ENCODE peak calls at places on chromosomes 4 and X, in nine cellular contexts. J is GM23338, N is HCT116, A is A549, O is SK-N-SH, X is HepG2, R is K562, E is GM12878, W is HL-60. P is an unnamed sample.

GRCh38 chrX:152220612-152221011 is 82.2 kb upstream of the MAGEA10 start:
- DNase-seq in N (no peak), O (no peak), A (no peak), J (no peak), W (no peak), R (no peak), E (no peak), X (no peak), P (no peak)

GRCh38 chrX:151177141-151178027 is 1.0 kb downstream of the GPR50 start:
- DNase-seq in E (no peak), X (no peak), J (peak), R (no peak), W (no peak), N (no peak), A (no peak), O (no peak), P (no peak)

GRCh38 chrX:38282044-38282443 is 45.3 kb downstream of the RPGR start:
- DNase-seq in A (no peak), X (no peak), O (no peak), E (no peak), W (no peak), J (peak), R (no peak), N (no peak), P (no peak)

GRCh38 chr4:74618659-74619058 is 173.7 kb downstream of the AREG start:
- DNase-seq in N (no peak), J (no peak), O (no peak), R (no peak), E (no peak), W (no peak), A (peak), X (no peak), P (no peak)

GRCh38 chr4:89619230-89619962 is 217.6 kb downstream of the SNCA start:
- DNase-seq in N (no peak), W (no peak), X (no peak), J (no peak), R (no peak), O (no peak), A (no peak), E (no peak), P (no peak)

GRCh38 chr4:85367815-85368214 is 107.1 kb upstream of the ARHGAP24 start:
- DNase-seq in R (no peak), X (no peak), J (peak), N (no peak), E (no peak), O (no peak), A (no peak), W (no peak), P (no peak)

GRCh38 chr4:9861561-9861960 is 80.1 kb downstream of the DRD5 start:
- DNase-seq in W (no peak), R (no peak), O (no peak), X (no peak), E (no peak), A (no peak), N (no peak), J (no peak), P (no peak)

GRCh38 chrX:143669395-143669794 is 33.5 kb upstream of the SLITRK4 start:
- DNase-seq in E (no peak), N (no peak), X (no peak), W (no peak), O (no peak), A (no peak), R (no peak), J (peak), P (no peak)

GRCh38 chrX:103417933-103418332 is 41.6 kb downstream of the BEX3 start:
- DNase-seq in X (no peak), E (no peak), N (no peak), A (no peak), W (no peak), J (no peak), R (no peak), O (no peak), P (no peak)

GRCh38 chrX:151178746-151179145 is 2.4 kb downstream of the GPR50 start:
- DNase-seq in E (no peak), O (no peak), J (no peak), N (no peak), X (no peak), A (no peak), R (no peak), W (no peak), P (no peak)

GRCh38 chr4:121209171-121209570 is 45.0 kb upstream of the TNIP3 start:
- DNase-seq in A (no peak), W (no peak), E (no peak), O (no peak), X (no peak), J (no peak), R (no peak), N (no peak), P (no peak)

GRCh38 chrX:2502668-2503519 is 2.1 kb upstream of the DHRSX start:
- DNase-seq in W (no peak), R (no peak), N (no peak), A (peak), E (no peak), X (no peak), J (no peak), O (no peak), P (no peak)

GRCh38 chr4:53591372-53591892 is at the start of gene LNX1:
- DNase-seq in O (no peak), J (peak), R (peak), E (no peak), W (no peak), A (no peak), N (peak), X (no peak), P (no peak)

GRCh38 chrX:769796-770195 is 139.2 kb downstream of the SHOX start:
- DNase-seq in O (no peak), W (no peak), X (no peak), E (no peak), J (peak), N (no peak), R (no peak), A (no peak), P (no peak)

GRCh38 chrX:134619838-134620237 is 38.4 kb downstream of the PLAC1 start:
- DNase-seq in W (no peak), N (no peak), E (no peak), A (no peak), J (no peak), R (no peak), X (no peak), O (no peak), P (peak)

GRCh38 chr4:54898163-54898562 is 227.2 kb downstream of the KDR start:
- DNase-seq in W (no peak), O (no peak), A (no peak), X (no peak), R (no peak), E (no peak), N (no peak), J (no peak), P (no peak)

GRCh38 chr4:112279882-112280315 is 5.8 kb downstream of the TIFA start:
- DNase-seq in O (no peak), X (no peak), J (no peak), W (no peak), R (no peak), N (no peak), E (no peak), A (no peak), P (no peak)

GRCh38 chr4:10949039-10949728 is 264.6 kb upstream of the CLNK start:
- DNase-seq in J (no peak), A (no peak), R (no peak), W (no peak), E (no peak), X (no peak), N (no peak), O (no peak), P (no peak)

GRCh38 chr4:20487852-20488251 is 212.4 kb upstream of the PACRGL start:
- DNase-seq in R (no peak), N (no peak), W (no peak), E (no peak), O (no peak), J (no peak), X (no peak), A (no peak), P (no peak)

GRCh38 chr4:135598151-135598550 is 1396.6 kb upstream of the PABPC4L start:
- DNase-seq in N (no peak), W (no peak), J (no peak), R (no peak), E (no peak), X (no peak), A (no peak), O (no peak), P (no peak)

GRCh38 chrX:40299502-40300118 is 201.9 kb upstream of the BCOR start:
- DNase-seq in O (no peak), E (no peak), J (no peak), A (no peak), N (no peak), X (no peak), R (no peak), W (no peak), P (no peak)

GRCh38 chrX:8245411-8245810 is 74.3 kb upstream of the VCX2 start:
- DNase-seq in W (no peak), R (no peak), X (no peak), N (no peak), A (no peak), J (peak), O (no peak), E (no peak), P (no peak)

GRCh38 chr4:7625073-7625472 is 190.3 kb upstream of the PSAPL1 start:
- DNase-seq in A (no peak), X (no peak), R (no peak), J (no peak), E (no peak), O (no peak), N (no peak), W (no peak), P (no peak)

GRCh38 chr4:72591547-72591946 is 22.5 kb upstream of the ADAMTS3 start:
- DNase-seq in O (peak), W (no peak), N (no peak), X (no peak), A (no peak), J (no peak), E (no peak), R (no peak), P (no peak)

GRCh38 chr4:70903282-70903603 is 1.1 kb downstream of the MOB1B start:
- DNase-seq in A (no peak), X (no peak), E (no peak), R (peak), N (no peak), J (no peak), W (no peak), O (peak), P (no peak)

GRCh38 chr4:139247241-139247640 is 32.8 kb downstream of the MGARP start:
- DNase-seq in A (no peak), N (no peak), E (no peak), R (no peak), O (no peak), J (no peak), W (no peak), X (no peak), P (no peak)

GRCh38 chr4:115234405-115235093 is 121.1 kb upstream of the NDST4 start:
- DNase-seq in A (no peak), X (peak), W (peak), N (peak), J (peak), O (peak), E (peak), R (no peak), P (no peak)

GRCh38 chr4:78020677-78021076 is 36.4 kb upstream of the FRAS1 start:
- DNase-seq in J (no peak), A (no peak), X (peak), N (no peak), E (no peak), W (no peak), O (no peak), R (no peak), P (no peak)

GRCh38 chrX:15515931-15516330 is 15.3 kb downstream of the BMX start:
- DNase-seq in E (no peak), O (no peak), W (no peak), N (no peak), R (peak), J (peak), A (no peak), X (no peak), P (no peak)

GRCh38 chr4:158796370-158797140 is 27.7 kb downstream of the FNIP2 start:
- DNase-seq in E (no peak), W (no peak), N (no peak), X (no peak), O (no peak), A (no peak), J (no peak), R (no peak), P (no peak)

GRCh38 chrX:22690116-22690515 is 309.6 kb upstream of the DDX53 start:
- DNase-seq in N (no peak), X (no peak), O (peak), A (no peak), R (no peak), W (no peak), E (no peak), J (no peak), P (no peak)

GRCh38 chrX:47863187-47863586 is 26.5 kb downstream of the ZNF81 start:
- DNase-seq in O (no peak), E (no peak), X (no peak), J (no peak), W (no peak), A (no peak), N (no peak), R (no peak), P (no peak)

GRCh38 chr4:26144526-26145167 is 176.2 kb upstream of the RBPJ start:
- DNase-seq in O (no peak), E (no peak), N (no peak), A (no peak), W (no peak), J (no peak), X (no peak), R (no peak), P (no peak)

DNA sequence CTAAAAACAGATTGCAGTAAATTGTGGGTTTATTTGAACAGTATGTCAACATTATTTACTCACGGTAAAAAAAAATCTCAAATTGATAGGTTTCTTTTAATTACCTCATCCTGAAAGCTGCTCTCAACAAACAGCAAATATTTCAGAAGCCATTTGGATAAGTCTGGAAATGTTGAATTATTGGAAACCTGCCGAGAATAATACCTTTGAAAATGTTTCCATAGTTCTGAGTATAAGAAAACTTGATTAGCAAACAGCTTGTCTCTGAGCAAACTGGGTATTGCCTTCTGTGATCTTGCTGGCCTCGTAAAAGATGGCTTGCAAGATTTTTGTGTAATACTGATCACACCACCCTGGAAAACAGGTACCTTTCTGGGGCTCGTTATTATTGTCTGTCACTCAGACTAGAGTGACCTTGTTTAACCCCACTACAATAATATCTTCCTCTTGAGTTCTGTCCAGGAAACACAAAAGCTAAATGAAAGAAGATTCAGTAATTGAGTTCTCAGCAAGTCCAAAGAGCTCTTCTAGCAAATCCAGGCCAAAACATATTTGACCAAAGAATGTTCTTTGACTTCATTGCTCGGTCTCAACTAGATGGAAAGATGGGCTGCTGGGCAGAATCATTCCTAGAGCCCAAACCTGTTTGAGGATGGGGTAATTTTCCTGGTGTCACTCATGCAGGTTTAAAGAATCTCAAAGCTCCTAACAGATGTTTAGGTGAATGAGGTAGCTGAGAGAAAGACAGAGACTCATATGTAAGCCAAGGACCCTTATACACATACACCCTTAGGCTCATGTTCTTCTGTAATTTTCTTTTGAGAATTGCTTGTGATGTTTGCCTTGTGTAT is 255.6 kb upstream of the JADE1 start:
- DNase-seq in X (no peak), E (no peak), R (no peak), A (no peak), N (no peak), O (peak), W (no peak), J (no peak), P (no peak)
- TF ChIP-seq REST in X (no peak), E (no peak), R (no peak), A (no peak), N (no peak), O (no peak), W (no peak), J (no peak), P (no peak)

GRCh38 chrX:77597511-77597910 is 150.3 kb downstream of the FGF16 start:
- DNase-seq in W (no peak), O (no peak), R (no peak), X (no peak), E (no peak), J (no peak), N (no peak), A (no peak), P (no peak)

GRCh38 chrX:77595848-77596247 is 148.7 kb downstream of the FGF16 start:
- DNase-seq in O (no peak), E (no peak), J (no peak), R (no peak), X (no peak), A (no peak), N (no peak), W (no peak), P (no peak)

GRCh38 chrX:77597090-77597489 is 149.9 kb downstream of the FGF16 start:
- DNase-seq in O (peak), N (no peak), W (no peak), R (peak), J (peak), E (no peak), A (peak), X (no peak), P (no peak)
- TF ChIP-seq REST in O (no peak), N (no peak), W (no peak), R (no peak), J (no peak), E (no peak), A (no peak), X (no peak), P (no peak)

DNA sequence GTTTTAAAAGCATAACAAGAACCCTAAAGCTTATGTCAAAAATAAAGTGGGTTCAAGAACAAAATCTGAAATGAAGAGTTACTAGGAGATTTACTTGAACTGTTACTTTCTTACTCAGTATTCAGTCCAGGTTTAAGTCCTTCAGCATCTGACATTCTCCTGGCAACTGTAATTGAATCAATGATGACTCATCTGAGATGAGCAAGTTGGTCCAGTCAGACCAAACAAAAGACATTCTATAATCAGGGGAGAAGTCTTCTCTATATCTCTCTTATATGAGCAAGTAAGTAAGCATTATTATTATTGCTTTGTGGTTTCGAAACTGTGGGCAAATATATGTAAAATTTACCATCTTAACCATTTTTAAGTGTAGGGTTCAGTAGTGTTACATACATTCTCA is 34.6 kb downstream of the MAP9 start:
- DNase-seq in A (peak), R (no peak), X (no peak), W (no peak), O (no peak), E (no peak), N (no peak), J (no peak), P (peak)
- TF ChIP-seq REST in A (no peak), R (no peak), X (no peak), W (no peak), O (no peak), E (no peak), N (no peak), J (no peak), P (no peak)

GRCh38 chr4:2296621-2297601 is 35.0 kb upstream of the MXD4 start:
- DNase-seq in R (no peak), E (no peak), J (no peak), X (no peak), O (peak), N (no peak), W (no peak), A (no peak), P (no peak)
- TF ChIP-seq REST in R (no peak), E (no peak), J (no peak), X (no peak), O (no peak), N (no peak), W (no peak), A (no peak), P (no peak)

DNA sequence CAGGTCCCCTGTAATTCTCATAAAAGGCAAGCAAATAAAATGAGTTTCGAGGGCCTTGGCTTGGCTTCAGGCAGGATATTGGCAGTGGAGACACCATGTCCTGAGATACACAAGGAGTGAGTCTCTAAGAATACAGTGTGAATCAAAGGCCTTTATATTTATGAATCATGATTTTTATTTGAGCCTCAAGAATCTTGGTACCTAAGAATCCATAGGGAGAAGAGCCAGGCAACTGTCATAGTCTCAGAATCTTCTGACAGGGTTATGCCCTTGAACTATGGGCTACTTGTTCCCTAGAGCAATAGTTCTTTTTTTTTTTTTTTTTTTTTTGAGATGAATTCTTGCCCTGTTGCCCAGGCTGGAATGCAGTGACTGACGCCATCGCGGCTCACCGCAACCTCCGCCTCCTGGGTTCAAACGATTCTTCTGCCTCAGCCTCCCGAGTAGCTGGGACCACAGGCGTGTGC is 205.4 kb downstream of the LDB2 start:
- DNase-seq in E (no peak), X (no peak), W (no peak), O (no peak), A (no peak), J (no peak), N (no peak), R (no peak), P (no peak)
- TF ChIP-seq REST in E (no peak), X (no peak), W (no peak), O (no peak), A (no peak), J (no peak), N (no peak), R (no peak), P (no peak)

GRCh38 chrX:65679071-65679540 is 11.7 kb downstream of the MSN start:
- DNase-seq in J (no peak), A (no peak), E (no peak), W (no peak), X (no peak), O (no peak), R (no peak), N (no peak), P (peak)

GRCh38 chrX:65674351-65674893 is 7.0 kb downstream of the MSN start:
- DNase-seq in E (no peak), W (no peak), R (no peak), X (no peak), A (no peak), N (no peak), J (no peak), O (no peak), P (no peak)

GRCh38 chrX:65673857-65674350 is 6.5 kb downstream of the MSN start:
- DNase-seq in X (no peak), O (no peak), E (no peak), A (no peak), J (no peak), W (no peak), R (no peak), N (no peak), P (no peak)

GRCh38 chrX:65681810-65682209 is 14.4 kb downstream of the MSN start:
- DNase-seq in W (no peak), E (no peak), N (no peak), X (no peak), O (no peak), J (no peak), A (no peak), R (no peak), P (no peak)

DNA sequence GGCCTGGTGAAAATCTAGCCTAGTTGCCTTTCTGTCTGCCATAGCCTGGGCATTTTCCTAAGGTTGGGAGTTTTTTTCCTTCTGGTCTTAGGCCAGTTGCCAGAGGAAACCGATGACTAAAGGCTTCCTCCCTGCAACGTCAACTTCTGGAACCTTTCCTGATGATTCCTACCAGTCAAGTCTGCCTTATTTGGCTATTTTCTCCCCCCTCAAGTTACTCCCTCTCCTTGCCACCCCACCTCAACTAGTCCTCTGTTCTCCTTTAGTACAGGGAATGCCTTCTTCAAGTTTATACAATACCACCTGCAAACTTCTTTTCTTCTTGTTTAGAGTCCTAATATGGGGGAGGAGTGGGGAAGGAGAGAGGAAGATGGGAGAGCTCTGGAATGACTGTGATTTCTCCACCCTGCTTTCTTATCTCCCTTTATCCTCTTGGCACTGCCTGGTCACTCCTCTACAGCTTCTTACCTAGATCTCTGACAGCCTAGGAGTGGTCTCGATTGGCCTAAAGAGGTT is 10.6 kb downstream of the MSN start:
- DNase-seq in X (no peak), N (peak), O (no peak), J (no peak), E (no peak), A (peak), R (no peak), W (no peak), P (peak)
- TF ChIP-seq REST in X (no peak), N (no peak), O (no peak), J (no peak), E (no peak), A (no peak), R (no peak), W (no peak), P (no peak)

GRCh38 chr4:169397762-169398161 is 127.0 kb upstream of the SH3RF1 start:
- DNase-seq in A (no peak), O (no peak), N (no peak), E (no peak), R (no peak), X (no peak), W (no peak), J (no peak), P (no peak)
- TF ChIP-seq REST in A (no peak), O (no peak), N (no peak), E (no peak), R (no peak), X (no peak), W (no peak), J (no peak), P (no peak)